ENCODE peak calls at places on chromosomes 2 and 18, in four cellular contexts. R is effector memory CD4-positive, alpha-beta T cell; L is right atrium auricular region; F is Peyer's patch. B is an unnamed sample.
A peak's percentile ranks its signal among the peaks of the same experiment; 100 is the strongest.

GRCh38 chr2:240401781-240402551 is 33.5 kb upstream of the GPC1 start:
- DNase-seq in R (no peak), L (no peak), F (no peak), B (peak; percentile 59)

GRCh38 chr2:100239513-100240210 is 82.6 kb downstream of the LONRF2 start:
- DNase-seq in R (no peak), L (peak; percentile 49), F (no peak), B (no peak)

GRCh38 chr18:23828426-23828825 is 139.2 kb downstream of the LAMA3 start:
- DNase-seq in R (peak; percentile 28), L (no peak), F (peak; percentile 55), B (no peak)

GRCh38 chr2:26039603-26040367 is 5.9 kb downstream of the RAB10 start:
- DNase-seq in R (no peak), L (no peak), F (no peak), B (no peak)

GRCh38 chr2:9752441-9753275 is 90.6 kb upstream of the TAF1B start:
- DNase-seq in R (peak; percentile 80), L (no peak), F (peak; percentile 76), B (peak; percentile 54)

GRCh38 chr2:23380562-23381065 is 4.4 kb upstream of the KLHL29 start:
- DNase-seq in R (no peak), L (no peak), F (no peak), B (no peak)

GRCh38 chr2:231464576-231465540 is 574 bp upstream of the NCL start:
- DNase-seq in R (peak; percentile 96), L (peak; percentile 99), F (peak; percentile 99), B (peak; percentile 100)

GRCh38 chr18:32576296-32576916 is 105.7 kb upstream of the GAREM1 start:
- DNase-seq in R (no peak), L (no peak), F (no peak), B (no peak)

GRCh38 chr2:181656450-181657261 is at the start of gene CERKL:
- DNase-seq in R (no peak), L (no peak), F (peak; percentile 74), B (peak; percentile 81)

GRCh38 chr2:24892928-24893327 is 27.1 kb downstream of the ADCY3 start:
- DNase-seq in R (no peak), L (no peak), F (no peak), B (peak; percentile 57)

GRCh38 chr18:55234366-55235093 is 275.3 kb upstream of the CCDC68 start:
- DNase-seq in R (no peak), L (peak; percentile 88), F (peak; percentile 90), B (peak; percentile 76)

GRCh38 chr18:74496508-74497307 is 545 bp downstream of the CNDP2 start:
- DNase-seq in R (no peak), L (peak; percentile 65), F (peak; percentile 79), B (peak; percentile 73)

GRCh38 chr2:234290671-234291070 is 206.2 kb downstream of the ARL4C start:
- DNase-seq in R (peak; percentile 87), L (peak; percentile 67), F (peak; percentile 88), B (peak; percentile 77)

GRCh38 chr2:232239956-232240681 is 138.4 kb upstream of the ALPP start:
- DNase-seq in R (no peak), L (no peak), F (no peak), B (no peak)

GRCh38 chr2:60513996-60514395 is 39.5 kb downstream of the BCL11A start:
- DNase-seq in R (no peak), L (peak; percentile 52), F (no peak), B (no peak)

GRCh38 chr2:11073251-11073650 is 82.0 kb upstream of the SLC66A3 start:
- DNase-seq in R (no peak), L (no peak), F (no peak), B (no peak)

GRCh38 chr2:37852585-37853014 is 72.5 kb upstream of the RMDN2 start:
- DNase-seq in R (no peak), L (no peak), F (no peak), B (no peak)

GRCh38 chr2:67561411-67561965 is 164.4 kb downstream of the ETAA1 start:
- DNase-seq in R (no peak), L (peak; percentile 72), F (no peak), B (peak; percentile 56)

GRCh38 chr18:61893971-61894750 is 1.4 kb upstream of the RNF152 start:
- DNase-seq in R (peak; percentile 51), L (peak; percentile 72), F (peak; percentile 88), B (peak; percentile 87)

GRCh38 chr2:162125138-162125537 is 26.9 kb downstream of the GCG start:
- DNase-seq in R (no peak), L (no peak), F (no peak), B (no peak)

GRCh38 chr18:57516068-57516467 is 70.4 kb downstream of the FECH start:
- DNase-seq in R (no peak), L (no peak), F (no peak), B (no peak)

GRCh38 chr2:166134252-166135151 is 6.7 kb upstream of the SCN1A start:
- DNase-seq in R (no peak), L (no peak), F (no peak), B (no peak)

GRCh38 chr2:65746919-65747678 is 314.7 kb upstream of the SPRED2 start:
- DNase-seq in R (no peak), L (no peak), F (no peak), B (no peak)

GRCh38 chr2:189379731-189380261 is 61.5 kb upstream of the WDR75 start:
- DNase-seq in R (no peak), L (no peak), F (no peak), B (no peak)

GRCh38 chr2:180715044-180715443 is 265.4 kb upstream of the UBE2E3 start:
- DNase-seq in R (no peak), L (no peak), F (no peak), B (no peak)

GRCh38 chr2:238513346-238513745 is 86.6 kb downstream of the ASB1 start:
- DNase-seq in R (no peak), L (no peak), F (no peak), B (peak; percentile 54)

GRCh38 chr18:9814431-9814830 is 71.3 kb upstream of the TXNDC2 start:
- DNase-seq in R (no peak), L (no peak), F (no peak), B (no peak)

GRCh38 chr18:79637181-79637920 is 42.3 kb upstream of the CTDP1 start:
- DNase-seq in R (no peak), L (no peak), F (no peak), B (no peak)

GRCh38 chr18:79640064-79640672 is 39.4 kb upstream of the CTDP1 start:
- DNase-seq in R (no peak), L (no peak), F (no peak), B (no peak)

GRCh38 chr18:79639072-79639829 is 40.4 kb upstream of the CTDP1 start:
- DNase-seq in R (no peak), L (no peak), F (no peak), B (no peak)

GRCh38 chr18:79640875-79641274 is 38.7 kb upstream of the CTDP1 start:
- DNase-seq in R (no peak), L (no peak), F (no peak), B (no peak)

DNA sequence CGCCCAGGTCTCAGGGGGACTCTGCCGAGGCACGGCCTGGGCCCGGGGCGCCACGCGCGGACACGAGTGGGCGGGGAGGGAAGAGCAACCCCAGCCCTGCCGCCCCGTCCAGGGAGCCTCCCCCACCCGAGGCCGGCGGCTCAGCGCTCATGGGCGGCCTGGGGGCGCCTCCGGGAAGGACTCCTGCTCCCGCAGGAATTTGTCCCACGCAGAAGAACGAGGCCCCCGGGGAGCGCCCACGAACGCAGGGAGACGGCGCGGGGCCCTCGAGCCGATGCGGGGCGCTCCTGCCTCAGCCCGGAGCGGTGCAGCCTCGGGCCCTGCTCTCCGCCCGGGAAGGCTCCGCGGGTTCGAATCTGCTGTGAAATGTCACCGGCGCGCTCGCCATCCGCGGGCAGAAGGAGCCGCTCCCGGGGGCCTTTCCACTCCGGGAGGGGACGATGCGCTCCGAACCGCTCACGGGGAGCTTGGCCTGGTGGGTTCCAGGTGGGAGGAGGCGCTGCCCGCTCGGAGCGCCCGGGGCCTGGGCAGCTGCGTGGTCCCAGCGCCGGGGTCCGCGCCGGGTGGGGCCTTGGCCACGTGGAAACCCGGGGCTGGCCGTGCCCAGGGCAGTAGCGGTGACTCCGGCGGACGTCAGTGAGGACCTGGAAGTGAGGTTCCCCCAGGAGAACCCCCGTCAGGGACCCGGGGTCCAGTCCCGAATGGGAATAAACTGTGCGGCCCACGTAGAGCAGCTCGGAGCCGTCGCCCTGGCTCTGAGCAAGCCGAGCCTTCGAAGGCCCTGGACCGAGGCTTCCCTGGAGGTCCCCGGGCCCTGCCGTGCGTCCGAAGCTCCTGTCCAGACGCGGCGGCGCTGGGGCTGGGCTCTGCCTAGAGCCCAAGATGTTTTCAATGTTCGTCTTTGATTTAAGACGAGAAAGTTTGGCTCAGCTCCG is 41.4 kb upstream of the CTDP1 start:
- DNase-seq in R (no peak), L (no peak), F (no peak), B (no peak)
- H3K4me3 ChIP-seq in R (no peak overlapping the region), L (no peak overlapping the region), F (no peak overlapping the region), B (no peak overlapping the region)

GRCh38 chr2:200351815-200352214 is 45.3 kb downstream of the SPATS2L start:
- DNase-seq in R (no peak), L (no peak), F (no peak), B (no peak)

GRCh38 chr2:200350796-200351195 is 44.3 kb downstream of the SPATS2L start:
- DNase-seq in R (no peak), L (no peak), F (no peak), B (no peak)

GRCh38 chr2:200349868-200350267 is 43.4 kb downstream of the SPATS2L start:
- DNase-seq in R (no peak), L (no peak), F (no peak), B (no peak)

GRCh38 chr2:200347301-200347700 is 40.8 kb downstream of the SPATS2L start:
- DNase-seq in R (no peak), L (no peak), F (no peak), B (no peak)

DNA sequence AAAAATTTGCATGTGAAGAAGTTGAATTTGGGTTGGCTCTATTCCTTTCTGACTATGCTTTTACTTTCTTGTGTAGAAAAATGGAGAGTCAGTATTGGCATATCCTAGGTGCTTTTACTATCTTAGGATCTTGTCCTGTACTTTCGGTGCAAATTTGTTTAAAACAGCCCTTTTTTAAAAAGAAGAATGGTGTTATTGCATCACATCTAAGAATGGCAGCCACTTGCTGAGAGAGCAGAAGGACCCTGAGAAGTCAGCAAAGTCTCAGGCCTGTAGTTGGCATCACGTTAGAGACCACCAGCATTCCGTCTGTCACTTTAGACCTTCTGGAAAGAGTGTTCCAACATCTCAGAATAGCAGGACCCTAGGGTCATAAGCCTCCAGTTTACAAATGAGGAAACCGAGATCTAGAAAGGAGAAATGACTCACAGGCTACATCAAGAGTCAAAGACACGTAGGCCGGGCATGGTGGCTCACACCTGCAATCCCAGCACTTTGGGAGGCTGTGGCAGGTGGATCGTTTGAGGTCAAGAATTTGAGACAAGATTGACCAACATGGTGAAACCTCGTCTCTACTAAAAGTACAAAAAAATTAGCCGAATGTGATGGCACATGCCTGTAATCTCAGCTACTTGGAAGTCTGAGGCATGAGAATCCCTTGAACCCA is 42.5 kb downstream of the SPATS2L start:
- DNase-seq in R (no peak), L (no peak), F (no peak), B (no peak)
- H3K36me3 ChIP-seq in R (no peaks in the 10 kb centered on the region), L (no peaks in the 10 kb centered on the region), F (no peaks in the 10 kb centered on the region), B (no peaks in the 10 kb centered on the region)

DNA sequence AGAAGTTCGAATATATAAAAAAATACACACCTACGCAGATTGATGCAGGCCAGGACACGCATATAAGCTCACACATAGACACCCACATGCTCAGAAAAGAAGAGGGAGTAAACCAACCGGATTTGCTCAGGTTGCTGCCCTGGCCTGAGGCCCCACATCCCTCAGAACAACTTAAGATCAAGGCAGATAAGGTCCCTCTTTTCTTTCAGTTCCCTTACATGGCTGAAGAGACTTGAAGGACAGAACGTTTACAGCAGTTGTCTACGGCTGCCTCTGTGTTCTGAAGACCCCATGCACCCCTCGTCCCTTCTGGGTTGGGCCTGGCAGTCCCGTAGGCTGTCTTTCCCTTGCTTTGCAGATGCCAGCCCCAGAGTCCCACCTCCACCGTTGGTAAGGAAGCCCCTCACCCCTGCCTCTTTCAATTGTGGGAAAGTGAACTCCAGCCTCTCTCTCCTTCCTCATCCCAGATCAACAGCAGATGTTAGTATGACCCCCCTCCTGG is 4.3 kb upstream of the NAGK start:
- DNase-seq in R (no peak), L (no peak), F (no peak), B (no peak)
- H3K4me3 ChIP-seq in R (no peak overlapping the region), L (no peak overlapping the region), F (no peak overlapping the region), B (no peak overlapping the region)

GRCh38 chr2:159711562-159712193 is 628 bp upstream of the MARCHF7 start:
- DNase-seq in R (no peak), L (no peak), F (no peak), B (no peak)
- H3K36me3 ChIP-seq in R (peaks cover 15% of the 10 kb centered on the region), L (peaks cover 15% of the 10 kb centered on the region), F (no peaks in the 10 kb centered on the region), B (no peaks in the 10 kb centered on the region)